ENCODE peak calls at places on chromosomes 6 and 20, in nine cellular contexts. N is cardiac muscle cell, T is neural progenitor cell, R is left ventricle myocardium inferior, C is endodermal cell, L is aorta, W is mammary epithelial cell, M is K562, B is ovary. J is an unnamed sample.

GRCh38 chr20:18364768-18365167 is 76.4 kb downstream of the ZNF133 start:
- DNase-seq in N (no peak), T (no peak), R (no peak), C (no peak), L (no peak), W (no peak), M (no peak), B (no peak), J (no peak)

GRCh38 chr6:73542882-73543281 is 22.1 kb upstream of the EEF1A1 start:
- DNase-seq in N (no peak), T (no peak), R (no peak), C (no peak), L (no peak), W (no peak), M (no peak), B (no peak), J (no peak)

GRCh38 chr6:146544783-146545182 is 1.1 kb downstream of the RAB32 start:
- DNase-seq in N (no peak), T (no peak), R (no peak), C (peak; percentile 48), L (no peak), W (no peak), M (no peak), B (no peak), J (no peak)

GRCh38 chr20:60057866-60058807 is 99.9 kb downstream of the CDH26 start:
- DNase-seq in N (peak; percentile 51), T (peak; percentile 62), R (peak; percentile 42), C (peak; percentile 94), L (peak; percentile 70), W (no peak), M (no peak), B (no peak), J (no peak)

GRCh38 chr20:58012731-58013510 is 215.5 kb downstream of the ANKRD60 start:
- DNase-seq in N (no peak), T (no peak), R (no peak), C (peak; percentile 11), L (peak; percentile 35), W (no peak), M (no peak), B (no peak), J (no peak)

GRCh38 chr6:83978997-83979396 is 54.6 kb upstream of the MRAP2 start:
- DNase-seq in N (no peak), T (no peak), R (no peak), C (no peak), L (no peak), W (no peak), M (no peak), B (no peak), J (no peak)

GRCh38 chr6:36608788-36609563 is 14.8 kb downstream of the SRSF3 start:
- DNase-seq in N (peak; percentile 58), T (no peak), R (no peak), C (no peak), L (no peak), W (no peak), M (no peak), B (no peak), J (no peak)

GRCh38 chr6:56594699-56595098 is 48.0 kb downstream of the DST start:
- DNase-seq in N (no peak), T (no peak), R (no peak), C (no peak), L (no peak), W (no peak), M (no peak), B (no peak), J (no peak)

GRCh38 chr6:119350202-119351004 is 842 bp upstream of the MAN1A1 start:
- DNase-seq in N (peak; percentile 22), T (no peak), R (no peak), C (no peak), L (no peak), W (peak; percentile 38), M (no peak), B (no peak), J (peak; percentile 37)

GRCh38 chr20:44643596-44644383 is 7.7 kb downstream of the ADA start:
- DNase-seq in N (peak; percentile 41), T (peak; percentile 46), R (peak; percentile 76), C (peak; percentile 96), L (peak; percentile 89), W (peak; percentile 73), M (no peak), B (peak; percentile 22), J (peak; percentile 53)

GRCh38 chr6:42251911-42252637 is 34.4 kb upstream of the MRPS10 start:
- DNase-seq in N (peak; percentile 20), T (no peak), R (peak; percentile 82), C (no peak), L (peak; percentile 84), W (no peak), M (no peak), B (peak; percentile 60), J (no peak)

GRCh38 chr6:104161960-104162669 is 697.6 kb downstream of the HACE1 start:
- DNase-seq in N (no peak), T (no peak), R (no peak), C (no peak), L (no peak), W (no peak), M (no peak), B (no peak), J (peak; percentile 32)

GRCh38 chr6:156595481-156595880 is 181.7 kb upstream of the ARID1B start:
- DNase-seq in N (no peak), T (no peak), R (no peak), C (no peak), L (no peak), W (peak; percentile 5), M (no peak), B (no peak), J (no peak)

GRCh38 chr6:132054525-132054924 is 103.4 kb upstream of the CCN2 start:
- DNase-seq in N (no peak), T (no peak), R (no peak), C (no peak), L (no peak), W (peak; percentile 62), M (no peak), B (no peak), J (no peak)

GRCh38 chr20:39874049-39874893 is 814.8 kb downstream of the MAFB start:
- DNase-seq in N (peak; percentile 81), T (peak; percentile 94), R (peak; percentile 58), C (peak; percentile 94), L (no peak), W (peak; percentile 67), M (peak; percentile 52), B (peak; percentile 35), J (peak; percentile 81)

GRCh38 chr20:46959081-46959692 is 64.5 kb downstream of the EYA2 start:
- DNase-seq in N (no peak), T (no peak), R (no peak), C (no peak), L (no peak), W (peak; percentile 95), M (no peak), B (no peak), J (no peak)

DNA sequence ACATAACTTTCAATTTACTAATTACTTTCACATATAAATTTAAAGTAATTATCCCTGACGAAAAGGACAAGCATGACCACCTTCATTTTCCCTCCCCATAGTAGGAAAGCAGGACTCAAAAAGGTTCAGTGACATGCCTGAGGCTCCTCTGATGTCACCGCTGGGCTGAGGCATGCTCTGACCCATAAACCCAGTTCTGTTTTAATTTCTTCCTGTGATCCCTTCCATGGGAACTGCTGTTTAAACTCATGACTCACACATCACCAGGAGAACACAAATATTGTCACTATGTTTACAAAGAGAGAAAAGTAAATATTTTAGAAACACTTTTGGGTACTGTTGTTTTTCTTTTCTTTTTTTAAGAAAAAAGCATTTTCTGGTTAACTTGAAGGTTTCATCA is 38.0 kb upstream of the NR2E1 start:
- DNase-seq in N (no peak), T (no peak), R (no peak), C (no peak), L (no peak), W (peak; percentile 40), M (no peak), B (no peak), J (no peak)
- H3K27me3 ChIP-seq in N (peaks cover 99% of the 10 kb centered on the region), T (peaks cover 100% of the 10 kb centered on the region), R (peaks cover 99% of the 10 kb centered on the region), C (peaks cover 72% of the 10 kb centered on the region), L (no peaks in the 10 kb centered on the region), W (no peaks in the 10 kb centered on the region), M (peaks cover 24% of the 10 kb centered on the region), B (no peaks in the 10 kb centered on the region), J (no peaks in the 10 kb centered on the region)

GRCh38 chr20:25065044-25065624 is 7.2 kb upstream of the ACSS1 start:
- DNase-seq in N (no peak), T (no peak), R (no peak), C (no peak), L (no peak), W (no peak), M (no peak), B (no peak), J (no peak)

GRCh38 chr20:25063546-25063945 is 5.6 kb upstream of the ACSS1 start:
- DNase-seq in N (no peak), T (no peak), R (no peak), C (no peak), L (peak; percentile 55), W (no peak), M (no peak), B (no peak), J (no peak)

GRCh38 chr20:25062841-25063240 is 4.9 kb upstream of the ACSS1 start:
- DNase-seq in N (no peak), T (no peak), R (no peak), C (no peak), L (no peak), W (no peak), M (no peak), B (no peak), J (no peak)

GRCh38 chr20:25064561-25064960 is 6.6 kb upstream of the ACSS1 start:
- DNase-seq in N (no peak), T (peak; percentile 11), R (no peak), C (no peak), L (no peak), W (no peak), M (no peak), B (no peak), J (no peak)

GRCh38 chr20:25063981-25064380 is 6.0 kb upstream of the ACSS1 start:
- DNase-seq in N (no peak), T (no peak), R (no peak), C (no peak), L (no peak), W (no peak), M (no peak), B (no peak), J (no peak)
- H3K27ac ChIP-seq in N (no peak overlapping the region), T (no peak overlapping the region), R (no peak overlapping the region), C (no peak overlapping the region), L (no peak overlapping the region), W (no peak overlapping the region), M (no peak overlapping the region), B (no peak overlapping the region), J (no peak overlapping the region)

DNA sequence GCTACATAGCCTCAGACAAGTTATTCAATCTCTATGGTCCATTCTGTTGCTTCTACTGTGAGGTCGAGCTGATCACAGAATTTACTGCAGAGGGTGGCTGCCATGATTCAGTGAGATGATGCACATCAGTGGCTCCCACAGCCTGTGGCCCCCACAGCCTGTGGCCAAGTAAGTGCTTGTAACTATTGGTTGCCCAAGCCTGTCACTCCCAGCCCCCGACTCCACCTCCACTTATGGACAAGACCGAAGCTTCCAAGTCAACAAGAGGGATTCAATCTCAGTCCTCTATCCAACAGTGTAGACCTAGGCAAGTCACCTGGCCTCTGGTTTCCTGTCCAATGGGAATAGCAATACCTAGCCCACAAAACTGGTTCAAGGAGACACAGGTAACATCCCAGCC is 8.2 kb downstream of the KCNK5 start:
- DNase-seq in N (no peak), T (no peak), R (no peak), C (no peak), L (no peak), W (no peak), M (no peak), B (no peak), J (no peak)
- H3K4me1 ChIP-seq in N (no peaks in the 10 kb centered on the region), T (peaks cover 38% of the 10 kb centered on the region), R (no peaks in the 10 kb centered on the region), C (peaks cover 29% of the 10 kb centered on the region), L (no peaks in the 10 kb centered on the region), W (no peaks in the 10 kb centered on the region), M (peaks cover 91% of the 10 kb centered on the region), B (peaks cover 35% of the 10 kb centered on the region), J (peaks cover 6% of the 10 kb centered on the region)

GRCh38 chr6:137870286-137870685 is 3.2 kb downstream of the TNFAIP3 start:
- DNase-seq in N (no peak), T (no peak), R (no peak), C (no peak), L (no peak), W (no peak), M (no peak), B (no peak), J (no peak)
- H3K27me3 ChIP-seq in N (no peaks in the 10 kb centered on the region), T (peaks cover 3% of the 10 kb centered on the region), R (no peaks in the 10 kb centered on the region), C (peaks cover 18% of the 10 kb centered on the region), L (no peaks in the 10 kb centered on the region), W (no peaks in the 10 kb centered on the region), M (no peaks in the 10 kb centered on the region), B (no peaks in the 10 kb centered on the region), J (no peaks in the 10 kb centered on the region)